ENCODE peak calls at places on chromosomes 6 and 20, in five cellular contexts. X, T, U, C and G are unnamed samples.

GRCh38 chr20:44448753-44449546 is 26.7 kb upstream of the TTPAL start:
- DNase-seq in C (no peak), X (no peak), U (no peak), T (no peak), G (no peak)

GRCh38 chr20:5789827-5790226 is 39.6 kb downstream of the SHLD1 start:
- DNase-seq in T (no peak), C (no peak), X (no peak), U (no peak), G (no peak)

GRCh38 chr6:158668707-158669103 is 18.9 kb downstream of the SYTL3 start:
- DNase-seq in X (no peak), U (no peak), T (no peak), C (no peak), G (no peak)

GRCh38 chr6:138371452-138371711 is 6.3 kb upstream of the SMIM28 start:
- DNase-seq in C (no peak), X (no peak), T (no peak), U (no peak), G (no peak)

GRCh38 chr6:21201673-21202430 is 391.7 kb upstream of the SOX4 start:
- DNase-seq in T (no peak), C (no peak), U (peak), X (peak), G (no peak)

GRCh38 chr6:154615483-154616025 is 105.1 kb upstream of the CNKSR3 start:
- DNase-seq in X (peak), T (no peak), U (peak), C (no peak), G (no peak)

GRCh38 chr6:79737172-79737571 is 106.0 kb downstream of the SH3BGRL2 start:
- DNase-seq in C (no peak), T (no peak), U (no peak), X (no peak), G (no peak)

GRCh38 chr6:104527761-104528415 is 331.8 kb downstream of the HACE1 start:
- DNase-seq in C (no peak), T (no peak), U (no peak), X (no peak), G (no peak)

GRCh38 chr6:31660998-31661866 is 654 bp upstream of the C6orf47 start:
- DNase-seq in T (no peak), U (no peak), X (no peak), C (no peak), G (no peak)

GRCh38 chr6:25312703-25313102 is 33.5 kb downstream of the CARMIL1 start:
- DNase-seq in U (no peak), X (no peak), C (no peak), T (no peak), G (no peak)

GRCh38 chr20:61535956-61536355 is 283.9 kb downstream of the CDH4 start:
- DNase-seq in X (no peak), T (no peak), C (no peak), U (no peak), G (no peak)

GRCh38 chr20:42742926-42743325 is 446.8 kb downstream of the PTPRT start:
- DNase-seq in C (no peak), U (no peak), T (no peak), X (no peak), G (no peak)

GRCh38 chr6:158784505-158784904 is 34.7 kb downstream of the EZR start:
- DNase-seq in C (no peak), X (no peak), T (peak), U (no peak), G (no peak)

GRCh38 chr20:14959506-14960493 is 622.4 kb upstream of the FLRT3 start:
- DNase-seq in T (no peak), U (no peak), X (no peak), C (no peak), G (no peak)

GRCh38 chr6:8499540-8499939 is 64.2 kb upstream of the SLC35B3 start:
- DNase-seq in T (no peak), C (no peak), U (no peak), X (no peak), G (no peak)

GRCh38 chr20:11585752-11586352 is 331.8 kb upstream of the BTBD3 start:
- DNase-seq in T (no peak), U (peak), C (no peak), X (peak), G (no peak)

GRCh38 chr6:143092768-143093167 is 32.1 kb downstream of the AIG1 start:
- DNase-seq in X (no peak), C (no peak), T (no peak), U (no peak), G (no peak)

GRCh38 chr20:49171928-49172327 is 16.2 kb downstream of the STAU1 start:
- DNase-seq in U (no peak), T (no peak), C (no peak), X (peak), G (no peak)

GRCh38 chr6:146544783-146545182 is 1.1 kb downstream of the RAB32 start:
- DNase-seq in U (no peak), X (no peak), T (no peak), C (no peak), G (no peak)

GRCh38 chr6:136324981-136325380 is 35.3 kb upstream of the BCLAF1 start:
- DNase-seq in U (no peak), C (no peak), T (no peak), X (no peak), G (no peak)

GRCh38 chr20:62425281-62426058 is 1.9 kb downstream of the RBBP8NL start:
- DNase-seq in C (no peak), X (no peak), T (no peak), U (no peak), G (no peak)

GRCh38 chr6:149864578-149865535 is 698 bp upstream of the LRP11 start:
- DNase-seq in X (peak), T (no peak), U (peak), C (no peak), G (no peak)

GRCh38 chr6:16514249-16514648 is 247.0 kb downstream of the ATXN1 start:
- DNase-seq in U (no peak), C (no peak), T (no peak), X (no peak), G (no peak)

GRCh38 chr6:81962198-81962597 is 209.7 kb upstream of the TENT5A start:
- DNase-seq in X (no peak), T (no peak), C (no peak), U (no peak), G (no peak)

GRCh38 chr20:62710886-62711702 is 2.5 kb downstream of the NTSR1 start:
- DNase-seq in U (no peak), T (no peak), C (no peak), X (no peak), G (no peak)

GRCh38 chr6:38552136-38552535 is 87.6 kb downstream of the BTBD9 start:
- DNase-seq in X (no peak), C (no peak), U (no peak), T (no peak), G (no peak)

GRCh38 chr6:99816795-99817194 is 177.2 kb downstream of the MCHR2 start:
- DNase-seq in U (no peak), X (no peak), T (no peak), C (no peak), G (no peak)

GRCh38 chr6:36765943-36766648 is 68.5 kb downstream of the RAB44 start:
- DNase-seq in T (peak), C (peak), X (peak), U (peak), G (peak)

GRCh38 chr6:157767757-157768156 is 55.3 kb upstream of the SNX9 start:
- DNase-seq in C (no peak), T (no peak), X (no peak), U (no peak), G (no peak)

GRCh38 chr6:158894192-158894591 is 75.0 kb upstream of the EZR start:
- DNase-seq in X (no peak), C (no peak), U (no peak), T (no peak), G (no peak)

GRCh38 chr6:68776382-68776781 is 141.3 kb downstream of the ADGRB3 start:
- DNase-seq in X (no peak), C (no peak), U (no peak), T (no peak), G (no peak)

GRCh38 chr6:84330325-84330724 is 102.9 kb upstream of the CEP162 start:
- DNase-seq in U (no peak), X (no peak), C (no peak), T (no peak), G (no peak)

GRCh38 chr6:43803055-43803782 is 33.2 kb downstream of the VEGFA start:
- DNase-seq in T (no peak), X (no peak), C (no peak), U (no peak), G (no peak)

GRCh38 chr6:153058291-153058690 is 55.8 kb upstream of the MTRF1L start:
- DNase-seq in T (no peak), U (no peak), X (no peak), C (no peak), G (no peak)

GRCh38 chr6:1390071-1390804 is 862 bp downstream of the FOXF2 start:
- DNase-seq in X (peak), U (no peak), C (no peak), T (no peak), G (no peak)